ENCODE peak calls at places on chromosomes 3 and 15, in five cellular contexts. I, Y, S, O and E are unnamed samples.

GRCh38 chr3:51340311-51340829 is 44.7 kb upstream of the MANF start:
- DNase-seq in I (peak), Y (peak), S (no peak), O (no peak), E (no peak)

GRCh38 chr3:189936210-189936609 is 184.5 kb downstream of the P3H2 start:
- DNase-seq in I (no peak), Y (no peak), S (no peak), O (no peak), E (no peak)

GRCh38 chr3:84724877-84725276 is 233.9 kb upstream of the CADM2 start:
- DNase-seq in I (no peak), Y (peak), S (no peak), O (no peak), E (no peak)

GRCh38 chr3:177358968-177359600 is 161.8 kb upstream of the TBL1XR1 start:
- DNase-seq in I (no peak), Y (peak), S (no peak), O (peak), E (peak)

GRCh38 chr3:125957674-125958510 is 11.1 kb upstream of the ROPN1B start:
- DNase-seq in I (no peak), Y (no peak), S (no peak), O (peak), E (no peak)

GRCh38 chr3:153639634-153640033 is 477.6 kb downstream of the RAP2B start:
- DNase-seq in I (no peak), Y (no peak), S (no peak), O (no peak), E (no peak)

GRCh38 chr15:50945725-50946124 is 37.2 kb downstream of the AP4E1 start:
- DNase-seq in I (peak), Y (peak), S (no peak), O (no peak), E (no peak)

GRCh38 chr15:63763476-63764123 is 70.1 kb downstream of the HERC1 start:
- DNase-seq in I (peak), Y (peak), S (no peak), O (no peak), E (no peak)

GRCh38 chr3:76474632-76475031 is 565.3 kb upstream of the ROBO2 start:
- DNase-seq in I (no peak), Y (no peak), S (no peak), O (no peak), E (no peak)

GRCh38 chr3:134330895-134331810 is 43.1 kb downstream of the AMOTL2 start:
- DNase-seq in I (peak), Y (peak), S (no peak), O (no peak), E (no peak)

GRCh38 chr3:89571298-89571697 is 463.9 kb downstream of the EPHA3 start:
- DNase-seq in I (no peak), Y (no peak), S (no peak), O (no peak), E (no peak)

GRCh38 chr15:44194397-44195150 is 497 bp downstream of the FRMD5 start:
- DNase-seq in I (peak), Y (peak), S (no peak), O (peak), E (peak)

GRCh38 chr3:97291901-97292300 is 472.7 kb upstream of the ARL6 start:
- DNase-seq in I (no peak), Y (no peak), S (no peak), O (no peak), E (no peak)

GRCh38 chr3:64900916-64901903 is 213.4 kb upstream of the ADAMTS9 start:
- DNase-seq in I (peak), Y (peak), S (no peak), O (no peak), E (no peak)

GRCh38 chr3:38634133-38634532 is 15.4 kb downstream of the SCN5A start:
- DNase-seq in I (peak), Y (peak), S (no peak), O (no peak), E (no peak)

GRCh38 chr3:161035711-161036110 is 69.4 kb downstream of the B3GALNT1 start:
- DNase-seq in I (no peak), Y (peak), S (no peak), O (no peak), E (no peak)

GRCh38 chr3:87227835-87228144 is 681 bp downstream of the CHMP2B start:
- DNase-seq in I (peak), Y (no peak), S (no peak), O (no peak), E (no peak)

GRCh38 chr15:40471105-40471777 is 457 bp downstream of the CHST14 start:
- DNase-seq in I (peak), Y (no peak), S (no peak), O (peak), E (peak)

GRCh38 chr3:42182555-42182954 is 83.4 kb downstream of the CCK start:
- DNase-seq in I (peak), Y (peak), S (no peak), O (no peak), E (no peak)

GRCh38 chr3:101941253-101942039 is 92.1 kb downstream of the NFKBIZ start:
- DNase-seq in I (peak), Y (peak), S (no peak), O (no peak), E (no peak)

GRCh38 chr3:25171118-25171912 is 256.7 kb upstream of the RARB start:
- DNase-seq in I (no peak), Y (no peak), S (no peak), O (no peak), E (no peak)

GRCh38 chr3:29152379-29152778 is 128.5 kb upstream of the RBMS3 start:
- DNase-seq in I (no peak), Y (peak), S (no peak), O (no peak), E (no peak)

GRCh38 chr15:63530762-63531299 is 26.4 kb downstream of the USP3 start:
- DNase-seq in I (no peak), Y (no peak), S (no peak), O (no peak), E (no peak)

GRCh38 chr15:101664303-101664913 is 12.2 kb upstream of the TM2D3 start:
- DNase-seq in I (no peak), Y (no peak), S (no peak), O (peak), E (no peak)

GRCh38 chr15:39016706-39017105 is 452.1 kb upstream of the RASGRP1 start:
- DNase-seq in I (peak), Y (peak), S (no peak), O (no peak), E (no peak)

GRCh38 chr3:129602730-129603560 is 3.5 kb downstream of the PLXND1 start:
- DNase-seq in I (peak), Y (peak), S (peak), O (no peak), E (no peak)

GRCh38 chr3:127775398-127776109 is 46.8 kb downstream of the MGLL start:
- DNase-seq in I (peak), Y (peak), S (no peak), O (no peak), E (no peak)

DNA sequence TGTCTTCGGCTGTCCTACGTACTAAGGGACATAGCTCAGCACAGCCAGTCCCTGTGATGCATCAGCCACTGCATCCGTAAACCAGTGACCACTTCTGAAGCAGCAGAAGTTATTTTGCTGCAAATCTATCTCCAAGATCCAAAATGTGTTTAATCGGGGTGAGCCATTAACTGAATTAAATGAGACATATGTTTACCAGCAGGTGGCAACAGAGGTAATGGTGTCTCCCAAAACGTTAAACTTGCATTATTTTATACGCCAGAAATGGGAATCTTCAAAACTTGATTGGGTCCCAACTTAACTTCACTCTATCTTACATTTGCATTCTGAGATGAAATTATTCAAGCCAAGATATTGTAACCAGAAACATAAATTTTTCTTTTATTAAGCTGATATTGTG is 75.3 kb upstream of the BOC start:
- DNase-seq in I (peak), Y (peak), S (no peak), O (no peak), E (no peak)
- TF ChIP-seq CTCF in I (peak), Y (peak), S (peak), O (peak), E (no peak)

DNA sequence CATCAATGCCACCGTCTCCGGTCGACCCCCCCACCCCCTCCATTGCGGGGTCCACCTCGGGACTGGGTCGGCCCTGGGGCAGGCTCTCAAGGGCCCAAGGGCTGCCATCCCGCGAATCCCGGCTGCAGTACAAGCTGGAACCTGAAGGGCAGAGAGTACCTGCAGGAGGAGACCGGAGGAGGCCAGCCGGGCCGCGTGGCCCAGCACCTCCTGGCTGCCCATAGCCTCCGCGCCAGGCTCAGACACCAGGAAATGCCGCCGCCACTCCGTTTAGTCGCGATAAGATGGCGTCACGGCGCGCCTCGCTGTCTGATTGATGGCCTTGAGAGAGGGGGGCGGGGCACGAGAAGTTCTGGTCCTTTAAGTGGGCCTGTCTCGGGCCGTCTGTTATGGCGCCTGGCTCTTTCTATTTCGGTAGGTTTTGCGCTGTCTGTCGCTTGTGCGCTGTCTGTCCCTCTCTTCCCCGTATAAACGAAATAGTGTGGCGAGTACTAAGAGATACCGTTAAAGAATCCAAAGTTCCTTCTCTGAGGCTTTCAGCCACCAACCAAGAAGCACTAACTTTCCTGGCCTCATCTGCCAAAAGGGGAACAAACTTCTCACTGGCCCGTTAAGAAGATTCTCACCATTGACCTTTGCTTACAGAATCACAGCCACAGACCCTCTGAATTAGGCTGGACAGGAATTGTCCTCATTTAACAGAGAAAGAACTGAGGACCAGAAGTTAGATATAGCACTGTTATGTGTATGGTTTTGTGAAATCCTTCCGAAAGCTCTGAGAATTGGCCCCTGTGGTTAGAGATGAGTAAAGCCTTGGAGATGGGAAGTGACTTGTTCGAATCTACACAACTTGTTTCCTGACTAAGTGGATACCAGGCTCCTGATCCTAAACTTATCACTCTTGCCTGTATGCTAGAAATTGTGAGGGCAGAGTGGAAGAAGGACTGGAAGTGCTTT is at the start of gene RFT1:
- DNase-seq in I (peak), Y (peak), S (peak), O (peak), E (peak)
- TF ChIP-seq CTCF in I (no peak), Y (no peak), S (peak), O (no peak), E (no peak)

GRCh38 chr3:14125193-14126016 is 553 bp downstream of the TMEM43 start:
- DNase-seq in I (peak), Y (peak), S (no peak), O (peak), E (no peak)
- TF ChIP-seq CTCF in I (peak), Y (peak), S (no peak), O (peak), E (no peak)

GRCh38 chr3:56468184-56469106 is at the start of gene ERC2:
- DNase-seq in I (no peak), Y (peak), S (no peak), O (peak), E (no peak)
- TF ChIP-seq CTCF in I (no peak), Y (no peak), S (no peak), O (no peak), E (no peak)